ENCODE peak calls at places on chromosomes 4 and X, in five cellular contexts. One of them, this sample, is unnamed.

GRCh38 chr4:188869581-188869980 is 730.3 kb downstream of the TRIML1 start:
- DNase-seq in adrenal gland: no peak
- DNase-seq in colonic mucosa: no peak
- DNase-seq in GM20000: no peak
- DNase-seq in neural progenitor cell: no peak
- DNase-seq in this sample: no peak

GRCh38 chrX:136880003-136880451 is 498 bp downstream of the RBMX start:
- DNase-seq in adrenal gland: peak; percentile 25
- DNase-seq in colonic mucosa: no peak
- DNase-seq in GM20000: peak; percentile 5
- DNase-seq in neural progenitor cell: peak; percentile 32
- DNase-seq in this sample: no peak

GRCh38 chr4:136967069-136967468 is 565.2 kb downstream of the PCDH18 start:
- DNase-seq in adrenal gland: no peak
- DNase-seq in colonic mucosa: no peak
- DNase-seq in neural progenitor cell: no peak
- DNase-seq in GM20000: no peak
- DNase-seq in this sample: no peak

GRCh38 chrX:45445745-45446412 is 245.2 kb upstream of the DIPK2B start:
- DNase-seq in neural progenitor cell: no peak
- DNase-seq in colonic mucosa: no peak
- DNase-seq in GM20000: no peak
- DNase-seq in adrenal gland: peak; percentile 27
- DNase-seq in this sample: no peak

GRCh38 chrX:72685810-72686465 is 28.2 kb downstream of the PHKA1 start:
- DNase-seq in GM20000: no peak
- DNase-seq in neural progenitor cell: no peak
- DNase-seq in colonic mucosa: peak; percentile 25
- DNase-seq in adrenal gland: no peak
- DNase-seq in this sample: no peak

GRCh38 chr4:1745165-1745564 is 23.8 kb downstream of the TACC3 start:
- DNase-seq in adrenal gland: no peak
- DNase-seq in GM20000: no peak
- DNase-seq in neural progenitor cell: no peak
- DNase-seq in colonic mucosa: no peak
- DNase-seq in this sample: no peak

GRCh38 chrX:81378550-81378949 is 176.6 kb downstream of the SH3BGRL start:
- DNase-seq in GM20000: no peak
- DNase-seq in neural progenitor cell: no peak
- DNase-seq in colonic mucosa: no peak
- DNase-seq in adrenal gland: no peak
- DNase-seq in this sample: no peak

GRCh38 chrX:10636337-10636736 is 16.0 kb upstream of the MID1 start:
- DNase-seq in colonic mucosa: peak; percentile 25
- DNase-seq in GM20000: no peak
- DNase-seq in adrenal gland: peak; percentile 42
- DNase-seq in neural progenitor cell: peak; percentile 55
- DNase-seq in this sample: peak; percentile 35

This sample was measured in WERI-Rb-1.